ENCODE peak calls at places on chromosomes 2 and 18, in six cellular contexts. S, L, Z, B, N and V are unnamed samples.

GRCh38 chr2:157247068-157247407 is 10.5 kb upstream of the GALNT5 start:
- DNase-seq in N (no peak), B (no peak), Z (no peak), S (no peak), L (no peak), V (no peak)

GRCh38 chr2:223613017-223613950 is 11.1 kb upstream of the SCG2 start:
- DNase-seq in L (peak), Z (peak), B (peak), N (peak), S (peak), V (peak)

GRCh38 chr2:70360661-70361316 is 58.9 kb upstream of the FAM136A start:
- DNase-seq in B (no peak), Z (no peak), S (no peak), N (no peak), L (no peak), V (no peak)

GRCh38 chr18:12336887-12337286 is 28.8 kb downstream of the TUBB6 start:
- DNase-seq in B (peak), N (no peak), L (no peak), S (no peak), Z (no peak), V (peak)

GRCh38 chr2:145524303-145524702 is 1004.4 kb upstream of the ZEB2 start:
- DNase-seq in B (no peak), S (no peak), Z (no peak), L (no peak), N (no peak), V (no peak)

GRCh38 chr18:59249186-59249774 is 24.0 kb downstream of the RAX start:
- DNase-seq in N (peak), L (peak), B (peak), Z (peak), S (no peak), V (peak)

GRCh38 chr2:166180951-166181812 is 53.4 kb upstream of the SCN1A start:
- DNase-seq in S (peak), N (peak), Z (peak), L (peak), B (peak), V (peak)

GRCh38 chr2:20661028-20661980 is 5.6 kb upstream of the GDF7 start:
- DNase-seq in B (peak), N (peak), L (peak), S (peak), Z (peak), V (peak)

GRCh38 chr2:35298493-35298892 is 1057.1 kb upstream of the CRIM1 start:
- DNase-seq in B (peak), L (no peak), Z (no peak), S (no peak), N (no peak), V (peak)